ENCODE peak calls at places on chromosomes 1 and 21, in ten cellular contexts. One of them, this sample, is unnamed.

GRCh38 chr1:192945417-192946130 is 113.6 kb downstream of the UCHL5 start:
- DNase-seq in fibroblast of villous mesenchyme: no peak
- DNase-seq in fibroblast of lung: no peak
- DNase-seq in Caco-2: no peak
- DNase-seq in astrocyte: no peak
- DNase-seq in transverse colon: no peak
- DNase-seq in SJSA1: no peak
- DNase-seq in H1: no peak
- DNase-seq in left ventricle myocardium inferior: no peak
- DNase-seq in Peyer's patch: no peak
- DNase-seq in this sample: no peak

GRCh38 chr1:51421961-51422360 is 91.6 kb upstream of the TTC39A start:
- DNase-seq in left ventricle myocardium inferior: no peak
- DNase-seq in SJSA1: peak; percentile 34
- DNase-seq in astrocyte: peak; percentile 58
- DNase-seq in fibroblast of lung: peak; percentile 61
- DNase-seq in fibroblast of villous mesenchyme: peak; percentile 79
- DNase-seq in Peyer's patch: no peak
- DNase-seq in H1: no peak
- DNase-seq in transverse colon: no peak
- DNase-seq in Caco-2: peak; percentile 32
- DNase-seq in this sample: no peak

GRCh38 chr1:17909634-17910033 is 154.5 kb downstream of the ACTL8 start:
- DNase-seq in SJSA1: no peak
- DNase-seq in Caco-2: no peak
- DNase-seq in transverse colon: no peak
- DNase-seq in Peyer's patch: no peak
- DNase-seq in astrocyte: no peak
- DNase-seq in fibroblast of lung: peak; percentile 3
- DNase-seq in fibroblast of villous mesenchyme: peak; percentile 10
- DNase-seq in left ventricle myocardium inferior: no peak
- DNase-seq in H1: peak; percentile 15
- DNase-seq in this sample: no peak

GRCh38 chr1:90074137-90074536 is 79.2 kb downstream of the ZNF326 start:
- DNase-seq in SJSA1: no peak
- DNase-seq in left ventricle myocardium inferior: no peak
- DNase-seq in transverse colon: no peak
- DNase-seq in Peyer's patch: no peak
- DNase-seq in Caco-2: no peak
- DNase-seq in astrocyte: no peak
- DNase-seq in fibroblast of lung: no peak
- DNase-seq in fibroblast of villous mesenchyme: no peak
- DNase-seq in H1: no peak
- DNase-seq in this sample: no peak

GRCh38 chr1:199157494-199157893 is 518.7 kb downstream of the PTPRC start:
- DNase-seq in fibroblast of villous mesenchyme: no peak
- DNase-seq in Caco-2: no peak
- DNase-seq in left ventricle myocardium inferior: no peak
- DNase-seq in SJSA1: no peak
- DNase-seq in fibroblast of lung: peak; percentile 79
- DNase-seq in transverse colon: no peak
- DNase-seq in astrocyte: peak; percentile 75
- DNase-seq in Peyer's patch: no peak
- DNase-seq in H1: no peak
- DNase-seq in this sample: no peak

GRCh38 chr1:232137066-232137465 is 492.9 kb downstream of the SIPA1L2 start:
- DNase-seq in H1: no peak
- DNase-seq in astrocyte: no peak
- DNase-seq in SJSA1: no peak
- DNase-seq in Caco-2: no peak
- DNase-seq in fibroblast of villous mesenchyme: no peak
- DNase-seq in transverse colon: no peak
- DNase-seq in left ventricle myocardium inferior: no peak
- DNase-seq in fibroblast of lung: no peak
- DNase-seq in Peyer's patch: no peak
- DNase-seq in this sample: no peak

GRCh38 chr1:243731301-243731891 is 118.6 kb downstream of the AKT3 start:
- DNase-seq in fibroblast of lung: peak; percentile 85
- DNase-seq in SJSA1: no peak
- DNase-seq in Caco-2: no peak
- DNase-seq in transverse colon: no peak
- DNase-seq in H1: no peak
- DNase-seq in fibroblast of villous mesenchyme: peak; percentile 58
- DNase-seq in left ventricle myocardium inferior: no peak
- DNase-seq in Peyer's patch: no peak
- DNase-seq in astrocyte: peak; percentile 82
- DNase-seq in this sample: peak; percentile 33

GRCh38 chr1:84133479-84133878 is 10.6 kb upstream of the PRKACB start:
- DNase-seq in astrocyte: no peak
- DNase-seq in transverse colon: no peak
- DNase-seq in fibroblast of lung: no peak
- DNase-seq in Caco-2: no peak
- DNase-seq in SJSA1: no peak
- DNase-seq in Peyer's patch: no peak
- DNase-seq in left ventricle myocardium inferior: no peak
- DNase-seq in H1: no peak
- DNase-seq in fibroblast of villous mesenchyme: no peak
- DNase-seq in this sample: peak; percentile 37

GRCh38 chr1:44158871-44159270 is 17.4 kb upstream of the KLF18 start:
- DNase-seq in Peyer's patch: no peak
- DNase-seq in SJSA1: no peak
- DNase-seq in fibroblast of lung: no peak
- DNase-seq in Caco-2: no peak
- DNase-seq in astrocyte: no peak
- DNase-seq in H1: no peak
- DNase-seq in left ventricle myocardium inferior: no peak
- DNase-seq in transverse colon: no peak
- DNase-seq in fibroblast of villous mesenchyme: no peak
- DNase-seq in this sample: no peak

GRCh38 chr21:19507682-19508260 is 1104.2 kb upstream of the TMPRSS15 start:
- DNase-seq in astrocyte: no peak
- DNase-seq in Caco-2: peak; percentile 5
- DNase-seq in left ventricle myocardium inferior: no peak
- DNase-seq in fibroblast of villous mesenchyme: no peak
- DNase-seq in H1: no peak
- DNase-seq in fibroblast of lung: no peak
- DNase-seq in SJSA1: no peak
- DNase-seq in transverse colon: no peak
- DNase-seq in Peyer's patch: no peak
- DNase-seq in this sample: no peak

GRCh38 chr1:212853658-212854057 is 4.4 kb upstream of the FLVCR1 start:
- DNase-seq in fibroblast of villous mesenchyme: no peak
- DNase-seq in astrocyte: no peak
- DNase-seq in fibroblast of lung: no peak
- DNase-seq in Peyer's patch: no peak
- DNase-seq in transverse colon: peak; percentile 71
- DNase-seq in SJSA1: no peak
- DNase-seq in H1: no peak
- DNase-seq in Caco-2: no peak
- DNase-seq in left ventricle myocardium inferior: no peak
- DNase-seq in this sample: no peak

GRCh38 chr1:212858055-212858460 is at the start of gene FLVCR1:
- DNase-seq in astrocyte: peak; percentile 89
- DNase-seq in fibroblast of villous mesenchyme: peak; percentile 97
- DNase-seq in Caco-2: peak; percentile 99
- DNase-seq in Peyer's patch: peak; percentile 98
- DNase-seq in left ventricle myocardium inferior: peak; percentile 97
- DNase-seq in fibroblast of lung: peak; percentile 96
- DNase-seq in transverse colon: peak; percentile 98
- DNase-seq in H1: peak; percentile 79
- DNase-seq in SJSA1: peak; percentile 93
- DNase-seq in this sample: peak; percentile 99

GRCh38 chr1:212858461-212859265 is 588 bp downstream of the FLVCR1 start:
- DNase-seq in fibroblast of villous mesenchyme: peak; percentile 45
- DNase-seq in astrocyte: peak; percentile 42
- DNase-seq in fibroblast of lung: peak; percentile 50
- DNase-seq in SJSA1: peak; percentile 50
- DNase-seq in H1: no peak
- DNase-seq in Peyer's patch: peak; percentile 18
- DNase-seq in Caco-2: no peak
- DNase-seq in left ventricle myocardium inferior: peak; percentile 16
- DNase-seq in transverse colon: peak; percentile 29
- DNase-seq in this sample: peak; percentile 60

GRCh38 chr1:212860713-212861581 is 2.9 kb downstream of the FLVCR1 start:
- DNase-seq in astrocyte: peak; percentile 10
- DNase-seq in fibroblast of lung: peak; percentile 27
- DNase-seq in H1: no peak
- DNase-seq in fibroblast of villous mesenchyme: peak; percentile 80
- DNase-seq in Caco-2: no peak
- DNase-seq in Peyer's patch: no peak
- DNase-seq in left ventricle myocardium inferior: no peak
- DNase-seq in transverse colon: no peak
- DNase-seq in SJSA1: peak; percentile 77
- DNase-seq in this sample: no peak

DNA sequence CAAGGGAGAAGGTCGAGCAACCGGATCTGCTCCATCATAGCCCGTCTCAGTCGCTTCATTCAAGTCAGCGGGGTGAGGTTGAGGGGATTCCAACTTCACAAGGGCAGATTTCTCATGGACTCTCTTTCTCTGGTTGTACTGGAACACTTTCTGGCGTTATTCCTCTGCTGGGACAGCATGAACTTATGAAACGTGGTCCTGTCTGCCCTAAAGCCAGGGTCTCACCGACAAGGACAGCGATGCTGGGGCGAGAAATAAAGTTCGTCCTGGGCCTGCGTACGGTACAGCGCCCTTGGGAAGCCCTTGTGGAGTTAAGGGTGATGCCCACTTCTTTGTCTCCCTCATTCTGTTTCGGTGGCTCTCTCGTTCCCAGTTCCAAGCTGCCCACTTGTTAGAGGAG is 1.3 kb upstream of the FLVCR1 start:
- DNase-seq in Peyer's patch: no peak
- DNase-seq in left ventricle myocardium inferior: no peak
- DNase-seq in fibroblast of villous mesenchyme: no peak
- DNase-seq in transverse colon: no peak
- DNase-seq in Caco-2: no peak
- DNase-seq in astrocyte: no peak
- DNase-seq in SJSA1: no peak
- DNase-seq in H1: no peak
- DNase-seq in fibroblast of lung: no peak
- DNase-seq in this sample: no peak
- H3K4me3 ChIP-seq in Peyer's patch: peak overlapping the region; percentile 98
- H3K4me3 ChIP-seq in left ventricle myocardium inferior: peak overlapping the region; percentile 99
- H3K4me3 ChIP-seq in fibroblast of villous mesenchyme: peak overlapping the region; percentile 78
- H3K4me3 ChIP-seq in transverse colon: no peak overlapping the region
- H3K4me3 ChIP-seq in Caco-2: peak overlapping the region; percentile 59
- H3K4me3 ChIP-seq in astrocyte: peak overlapping the region; percentile 89
- H3K4me3 ChIP-seq in SJSA1: peak overlapping the region; percentile 76
- H3K4me3 ChIP-seq in H1: peak overlapping the region; percentile 94
- H3K4me3 ChIP-seq in fibroblast of lung: peak overlapping the region; percentile 1
- H3K4me3 ChIP-seq in this sample: no peak overlapping the region

GRCh38 chr1:91502882-91503184 is 2.2 kb downstream of the CDC7 start:
- DNase-seq in astrocyte: peak; percentile 24
- DNase-seq in Caco-2: no peak
- DNase-seq in left ventricle myocardium inferior: no peak
- DNase-seq in H1: no peak
- DNase-seq in fibroblast of lung: peak; percentile 46
- DNase-seq in transverse colon: no peak
- DNase-seq in Peyer's patch: no peak
- DNase-seq in fibroblast of villous mesenchyme: no peak
- DNase-seq in SJSA1: peak; percentile 33
- DNase-seq in this sample: no peak
- H3K4me3 ChIP-seq in astrocyte: no peak overlapping the region
- H3K4me3 ChIP-seq in Caco-2: no peak overlapping the region
- H3K4me3 ChIP-seq in left ventricle myocardium inferior: no peak overlapping the region
- H3K4me3 ChIP-seq in H1: peak overlapping the region; percentile 67
- H3K4me3 ChIP-seq in fibroblast of lung: peak overlapping the region; percentile 75
- H3K4me3 ChIP-seq in transverse colon: no peak overlapping the region
- H3K4me3 ChIP-seq in Peyer's patch: no peak overlapping the region
- H3K4me3 ChIP-seq in fibroblast of villous mesenchyme: no peak overlapping the region
- H3K4me3 ChIP-seq in SJSA1: no peak overlapping the region
- H3K4me3 ChIP-seq in this sample: no peak overlapping the region

GRCh38 chr1:24149854-24150227 is 6.9 kb upstream of the IL22RA1 start:
- DNase-seq in fibroblast of villous mesenchyme: peak; percentile 55
- DNase-seq in fibroblast of lung: peak; percentile 80
- DNase-seq in astrocyte: peak; percentile 73
- DNase-seq in transverse colon: peak; percentile 74
- DNase-seq in SJSA1: peak; percentile 54
- DNase-seq in H1: no peak
- DNase-seq in left ventricle myocardium inferior: no peak
- DNase-seq in Caco-2: no peak
- DNase-seq in Peyer's patch: no peak
- DNase-seq in this sample: peak; percentile 69
- H3K4me3 ChIP-seq in fibroblast of villous mesenchyme: peak overlapping the region; percentile 23
- H3K4me3 ChIP-seq in fibroblast of lung: no peak overlapping the region
- H3K4me3 ChIP-seq in astrocyte: peak overlapping the region; percentile 40
- H3K4me3 ChIP-seq in transverse colon: peak overlapping the region; percentile 9
- H3K4me3 ChIP-seq in SJSA1: peak overlapping the region; percentile 17
- H3K4me3 ChIP-seq in H1: peak overlapping the region; percentile 58
- H3K4me3 ChIP-seq in left ventricle myocardium inferior: peak overlapping the region; percentile 28
- H3K4me3 ChIP-seq in Caco-2: peak overlapping the region; percentile 24
- H3K4me3 ChIP-seq in Peyer's patch: peak overlapping the region; percentile 32
- H3K4me3 ChIP-seq in this sample: no peak overlapping the region

GRCh38 chr1:235941852-235942624 is 75.3 kb upstream of the LYST start:
- DNase-seq in H1: no peak
- DNase-seq in SJSA1: no peak
- DNase-seq in astrocyte: no peak
- DNase-seq in left ventricle myocardium inferior: no peak
- DNase-seq in Caco-2: no peak
- DNase-seq in transverse colon: no peak
- DNase-seq in fibroblast of lung: no peak
- DNase-seq in fibroblast of villous mesenchyme: peak; percentile 93
- DNase-seq in Peyer's patch: no peak
- DNase-seq in this sample: no peak

GRCh38 chr1:235938714-235939487 is 72.2 kb upstream of the LYST start:
- DNase-seq in SJSA1: no peak
- DNase-seq in left ventricle myocardium inferior: no peak
- DNase-seq in fibroblast of lung: no peak
- DNase-seq in fibroblast of villous mesenchyme: peak; percentile 37
- DNase-seq in astrocyte: no peak
- DNase-seq in H1: no peak
- DNase-seq in transverse colon: no peak
- DNase-seq in Caco-2: no peak
- DNase-seq in Peyer's patch: no peak
- DNase-seq in this sample: no peak

GRCh38 chr1:235940282-235940681 is 73.6 kb upstream of the LYST start:
- DNase-seq in left ventricle myocardium inferior: no peak
- DNase-seq in astrocyte: no peak
- DNase-seq in H1: no peak
- DNase-seq in SJSA1: no peak
- DNase-seq in Peyer's patch: no peak
- DNase-seq in transverse colon: no peak
- DNase-seq in Caco-2: no peak
- DNase-seq in fibroblast of villous mesenchyme: no peak
- DNase-seq in fibroblast of lung: no peak
- DNase-seq in this sample: no peak

GRCh38 chr1:235937123-235937522 is 70.4 kb upstream of the LYST start:
- DNase-seq in left ventricle myocardium inferior: no peak
- DNase-seq in fibroblast of lung: no peak
- DNase-seq in astrocyte: no peak
- DNase-seq in SJSA1: no peak
- DNase-seq in transverse colon: no peak
- DNase-seq in fibroblast of villous mesenchyme: no peak
- DNase-seq in H1: no peak
- DNase-seq in Peyer's patch: no peak
- DNase-seq in Caco-2: no peak
- DNase-seq in this sample: no peak

DNA sequence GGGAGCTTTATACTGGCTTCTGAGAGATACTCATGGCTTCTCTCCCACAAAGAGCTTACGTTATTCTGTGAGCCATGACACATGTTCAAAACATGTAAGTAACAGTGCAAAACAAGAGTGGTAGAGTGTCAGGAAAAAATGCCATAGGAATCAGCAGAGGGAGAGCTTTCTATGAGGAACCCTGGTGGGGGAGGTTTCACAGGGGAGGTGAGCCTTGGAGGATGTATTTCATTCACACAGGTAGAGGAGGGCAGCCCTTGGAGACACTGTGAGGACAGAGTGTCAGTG is 72.7 kb upstream of the LYST start:
- DNase-seq in Caco-2: no peak
- DNase-seq in H1: no peak
- DNase-seq in transverse colon: no peak
- DNase-seq in left ventricle myocardium inferior: no peak
- DNase-seq in Peyer's patch: no peak
- DNase-seq in fibroblast of lung: no peak
- DNase-seq in SJSA1: no peak
- DNase-seq in astrocyte: no peak
- DNase-seq in fibroblast of villous mesenchyme: peak; percentile 83
- DNase-seq in this sample: no peak
- H3K4me3 ChIP-seq in Caco-2: no peak overlapping the region
- H3K4me3 ChIP-seq in H1: no peak overlapping the region
- H3K4me3 ChIP-seq in transverse colon: no peak overlapping the region
- H3K4me3 ChIP-seq in left ventricle myocardium inferior: no peak overlapping the region
- H3K4me3 ChIP-seq in Peyer's patch: no peak overlapping the region
- H3K4me3 ChIP-seq in fibroblast of lung: no peak overlapping the region
- H3K4me3 ChIP-seq in SJSA1: no peak overlapping the region
- H3K4me3 ChIP-seq in astrocyte: no peak overlapping the region
- H3K4me3 ChIP-seq in fibroblast of villous mesenchyme: no peak overlapping the region
- H3K4me3 ChIP-seq in this sample: no peak overlapping the region

This sample was measured in right cardiac atrium.